ENCODE peak calls at places on chromosome 6, in eight cellular contexts. E is KG1; V is heart right ventricle; N is stimulated activated CD8-positive, alpha-beta memory T cell treated with anti-CD3 and anti-CD28 coated beads, Interleukin-4, amount 100 ng/mL, for 1 hour; Z is effector CD4-positive, alpha-beta T cell; T is EH; H is Daoy; D is fibroblast of lung. Y is an unnamed sample.

GRCh38 chr6:37696841-37697735 is 595 bp downstream of the MDGA1 start:
- DNase-seq in E (no peak), V (peak; percentile 34), N (no peak), Z (peak; percentile 29), T (peak; percentile 35), H (peak; percentile 54), D (peak; percentile 30), Y (peak; percentile 54)

GRCh38 chr6:38052035-38052434 is 232.5 kb downstream of the ZFAND3 start:
- DNase-seq in E (no peak), V (no peak), N (no peak), Z (no peak), T (no peak), H (no peak), D (no peak), Y (no peak)

GRCh38 chr6:43850314-43851203 is 80.5 kb downstream of the VEGFA start:
- DNase-seq in E (no peak), V (no peak), N (no peak), Z (no peak), T (no peak), H (no peak), D (no peak), Y (no peak)

GRCh38 chr6:104527761-104528415 is 331.8 kb downstream of the HACE1 start:
- DNase-seq in E (no peak), V (no peak), N (no peak), Z (no peak), T (peak; percentile 62), H (peak; percentile 5), D (peak; percentile 25), Y (peak; percentile 38)

GRCh38 chr6:168136001-168136400 is 57.0 kb upstream of the FRMD1 start:
- DNase-seq in E (no peak), V (no peak), N (no peak), Z (no peak), T (no peak), H (no peak), D (no peak), Y (no peak)

GRCh38 chr6:163415620-163416379 is 1.3 kb downstream of the QKI start:
- DNase-seq in E (peak; percentile 38), V (peak; percentile 51), N (no peak), Z (peak; percentile 11), T (peak; percentile 70), H (peak; percentile 69), D (peak; percentile 70), Y (peak; percentile 77)

GRCh38 chr6:44705611-44706010 is 318.1 kb downstream of the CDC5L start:
- DNase-seq in E (no peak), V (no peak), N (no peak), Z (no peak), T (no peak), H (no peak), D (no peak), Y (no peak)

GRCh38 chr6:5135783-5136376 is 50.7 kb downstream of the PPP1R3G start:
- DNase-seq in E (no peak), V (no peak), N (peak; percentile 20), Z (peak; percentile 7), T (peak; percentile 45), H (peak; percentile 62), D (peak; percentile 23), Y (peak; percentile 60)

GRCh38 chr6:2476376-2476775 is 231.0 kb upstream of the GMDS start:
- DNase-seq in E (no peak), V (no peak), N (no peak), Z (no peak), T (peak; percentile 39), H (peak; percentile 51), D (peak; percentile 15), Y (peak; percentile 1)

Y was measured in ELR.